ENCODE peak calls at places on chromosomes 11 and 22, in ten cellular contexts. N, F, B, V, S, X, G, T, Q and K are unnamed samples.

GRCh38 chr11:79159657-79160450 is 281.0 kb downstream of the TENM4 start:
- DNase-seq in N (no peak), F (no peak), S (no peak), G (no peak), Q (no peak), T (no peak), V (no peak), B (no peak), X (no peak), K (no peak)

GRCh38 chr11:131546218-131546895 is 175.9 kb downstream of the NTM start:
- DNase-seq in N (no peak), T (no peak), V (no peak), B (no peak), Q (no peak), F (no peak), S (no peak), X (no peak), G (no peak), K (no peak)

GRCh38 chr11:4697583-4697982 is at the start of gene OR51E2:
- DNase-seq in X (no peak), S (no peak), F (no peak), V (peak; percentile 7), N (no peak), B (no peak), Q (no peak), T (no peak), G (peak; percentile 37), K (peak; percentile 26)

GRCh38 chr22:31504282-31504681 is 7.9 kb downstream of the SFI1 start:
- DNase-seq in G (no peak), N (no peak), B (no peak), S (no peak), V (peak; percentile 45), F (no peak), Q (no peak), T (no peak), X (no peak), K (no peak)

GRCh38 chr22:50550395-50550794 is 4.7 kb downstream of the KLHDC7B start:
- DNase-seq in Q (no peak), S (no peak), B (no peak), N (no peak), V (no peak), T (peak; percentile 74), X (no peak), G (no peak), F (no peak), K (no peak)

GRCh38 chr11:58786693-58787092 is 55.0 kb upstream of the GLYAT start:
- DNase-seq in S (no peak), F (no peak), N (no peak), V (no peak), Q (no peak), X (no peak), T (no peak), G (no peak), B (no peak), K (no peak)

GRCh38 chr22:23714596-23715588 is 24.1 kb downstream of the RGL4 start:
- DNase-seq in B (no peak), Q (no peak), G (no peak), N (no peak), S (no peak), X (no peak), T (no peak), V (no peak), F (no peak), K (no peak)

GRCh38 chr11:119852741-119853140 is 123.7 kb upstream of the NECTIN1 start:
- DNase-seq in B (no peak), F (no peak), V (no peak), T (no peak), X (no peak), Q (no peak), N (no peak), G (no peak), S (no peak), K (no peak)

GRCh38 chr22:34886391-34886790 is 179.6 kb upstream of the ISX start:
- DNase-seq in X (no peak), Q (no peak), B (no peak), N (no peak), T (no peak), S (no peak), F (no peak), V (no peak), G (no peak), K (no peak)

GRCh38 chr11:65113361-65113756 is 1.7 kb downstream of the TM7SF2 start:
- DNase-seq in V (no peak), X (no peak), Q (no peak), F (no peak), N (peak; percentile 55), B (peak; percentile 63), G (no peak), T (no peak), S (no peak), K (no peak)

GRCh38 chr11:79040348-79040747 is 400.5 kb downstream of the TENM4 start:
- DNase-seq in T (no peak), S (no peak), F (no peak), X (no peak), V (no peak), N (no peak), Q (no peak), G (no peak), B (no peak), K (no peak)

GRCh38 chr11:9525116-9525515 is 48.4 kb upstream of the WEE1 start:
- DNase-seq in X (no peak), V (no peak), G (no peak), S (peak; percentile 49), T (no peak), N (no peak), Q (no peak), B (no peak), F (no peak), K (no peak)

GRCh38 chr11:77113382-77114088 is 10.9 kb downstream of the OMP start:
- DNase-seq in B (no peak), X (no peak), S (peak; percentile 79), Q (no peak), T (no peak), F (no peak), V (peak; percentile 63), N (peak; percentile 51), G (peak; percentile 72), K (no peak)

GRCh38 chr11:33891714-33892327 is at the start of gene LMO2:
- DNase-seq in N (peak; percentile 35), Q (no peak), X (no peak), B (no peak), F (no peak), G (no peak), V (no peak), S (no peak), T (no peak), K (no peak)

GRCh38 chr11:26994579-26995210 is 783 bp downstream of the FIBIN start:
- DNase-seq in T (peak; percentile 50), S (no peak), V (peak; percentile 26), X (no peak), F (no peak), Q (no peak), B (peak; percentile 11), G (no peak), N (no peak), K (no peak)

GRCh38 chr11:67486481-67487195 is 3.8 kb downstream of the AIP start:
- DNase-seq in V (no peak), S (no peak), Q (no peak), F (no peak), B (no peak), N (no peak), G (no peak), X (no peak), T (no peak), K (no peak)

GRCh38 chr11:122439911-122440782 is 215.4 kb upstream of the UBASH3B start:
- DNase-seq in T (no peak), F (no peak), S (no peak), Q (no peak), G (peak; percentile 53), V (peak; percentile 55), X (no peak), N (peak; percentile 55), B (peak; percentile 85), K (no peak)

GRCh38 chr22:35883028-35883620 is 145.5 kb downstream of the RBFOX2 start:
- DNase-seq in B (no peak), V (peak; percentile 26), X (no peak), T (no peak), S (peak; percentile 52), G (peak; percentile 19), Q (no peak), F (no peak), N (no peak), K (no peak)

GRCh38 chr11:44979536-44980399 is 29.1 kb upstream of the TP53I11 start:
- DNase-seq in N (peak; percentile 94), Q (no peak), T (peak; percentile 68), F (no peak), V (no peak), G (no peak), X (no peak), B (no peak), S (peak; percentile 79), K (no peak)

GRCh38 chr22:19808873-19809478 is 45.7 kb downstream of the GNB1L start:
- DNase-seq in X (no peak), F (no peak), S (no peak), B (peak; percentile 9), Q (no peak), T (peak; percentile 61), G (no peak), N (no peak), V (no peak), K (no peak)

GRCh38 chr11:66311470-66311964 is 5.3 kb downstream of the CD248 start:
- DNase-seq in N (no peak), X (no peak), B (no peak), Q (no peak), F (no peak), V (no peak), S (no peak), T (no peak), G (no peak), K (no peak)

GRCh38 chr11:1879342-1879940 is 12.3 kb downstream of the PRR33 start:
- DNase-seq in G (no peak), F (no peak), T (peak; percentile 74), B (no peak), N (no peak), Q (no peak), V (no peak), X (no peak), S (no peak), K (no peak)

GRCh38 chr22:46376908-46377565 is 41.5 kb downstream of the TRMU start:
- DNase-seq in F (no peak), B (peak; percentile 66), G (no peak), X (no peak), N (peak; percentile 48), T (no peak), Q (no peak), V (no peak), S (no peak), K (no peak)

GRCh38 chr11:70887428-70887827 is 364.9 kb downstream of the SHANK2 start:
- DNase-seq in V (no peak), S (no peak), F (no peak), N (no peak), X (no peak), G (no peak), T (no peak), B (no peak), Q (no peak), K (no peak)

GRCh38 chr11:47071871-47072270 is 104.8 kb downstream of the ARFGAP2 start:
- DNase-seq in G (peak; percentile 45), T (no peak), B (no peak), Q (no peak), N (no peak), S (no peak), F (no peak), X (no peak), V (peak; percentile 21), K (no peak)

GRCh38 chr11:130472434-130472961 is 24.1 kb downstream of the ADAMTS15 start:
- DNase-seq in X (no peak), G (no peak), Q (no peak), S (no peak), B (no peak), N (no peak), V (no peak), T (no peak), F (no peak), K (no peak)

GRCh38 chr22:37472418-37473006 is 13.7 kb downstream of the MFNG start:
- DNase-seq in X (peak; percentile 44), Q (no peak), G (peak; percentile 29), B (no peak), N (peak; percentile 47), S (peak; percentile 38), V (peak; percentile 62), F (no peak), T (no peak), K (no peak)

GRCh38 chr22:43210631-43211515 is 23.9 kb upstream of the TTLL12 start:
- DNase-seq in N (no peak), V (no peak), X (no peak), Q (no peak), T (no peak), F (no peak), B (no peak), G (no peak), S (no peak), K (no peak)